ENCODE peak calls at places on chromosome 18, in nine cellular contexts. One of them, this sample, is unnamed.

GRCh38 chr18:36139251-36139650 is 9.6 kb downstream of the ELP2 start:
- DNase-seq in posterior cingulate gyrus: no peak
- DNase-seq in kidney glomerular epithelial cell: no peak
- DNase-seq in activated naive CD4-positive, alpha-beta T cell: no peak
- DNase-seq in activated CD4-positive, alpha-beta T cell treated with anti-CD3 and anti-CD28 coated beads, Interleukin-2, amount 50 U/mL, for 1 hour: no peak
- DNase-seq in activated naive CD8-positive, alpha-beta T cell treated with anti-CD3 and anti-CD28 coated beads for 36 hours: no peak
- DNase-seq in activated CD8-positive, alpha-beta memory T cell treated with anti-CD3 and anti-CD28 coated beads, Interleukin-2, amount 50 U/mL, for 4 hours: no peak
- DNase-seq in K562: no peak
- DNase-seq in pons: no peak
- DNase-seq in this sample: no peak

GRCh38 chr18:75057169-75057789 is 151.7 kb downstream of the PTGR3 start:
- DNase-seq in posterior cingulate gyrus: no peak
- DNase-seq in kidney glomerular epithelial cell: no peak
- DNase-seq in activated naive CD4-positive, alpha-beta T cell: no peak
- DNase-seq in activated CD4-positive, alpha-beta T cell treated with anti-CD3 and anti-CD28 coated beads, Interleukin-2, amount 50 U/mL, for 1 hour: no peak
- DNase-seq in activated naive CD8-positive, alpha-beta T cell treated with anti-CD3 and anti-CD28 coated beads for 36 hours: no peak
- DNase-seq in activated CD8-positive, alpha-beta memory T cell treated with anti-CD3 and anti-CD28 coated beads, Interleukin-2, amount 50 U/mL, for 4 hours: no peak
- DNase-seq in K562: no peak
- DNase-seq in pons: no peak
- DNase-seq in this sample: no peak

GRCh38 chr18:77102246-77103040 is 30.1 kb downstream of the MBP start:
- DNase-seq in posterior cingulate gyrus: no peak
- DNase-seq in kidney glomerular epithelial cell: peak
- DNase-seq in activated naive CD4-positive, alpha-beta T cell: no peak
- DNase-seq in activated CD4-positive, alpha-beta T cell treated with anti-CD3 and anti-CD28 coated beads, Interleukin-2, amount 50 U/mL, for 1 hour: no peak
- DNase-seq in activated naive CD8-positive, alpha-beta T cell treated with anti-CD3 and anti-CD28 coated beads for 36 hours: no peak
- DNase-seq in activated CD8-positive, alpha-beta memory T cell treated with anti-CD3 and anti-CD28 coated beads, Interleukin-2, amount 50 U/mL, for 4 hours: no peak
- DNase-seq in K562: no peak
- DNase-seq in pons: no peak
- DNase-seq in this sample: no peak

GRCh38 chr18:43303376-43303775 is 26.1 kb upstream of the SYT4 start:
- DNase-seq in posterior cingulate gyrus: no peak
- DNase-seq in kidney glomerular epithelial cell: no peak
- DNase-seq in activated naive CD4-positive, alpha-beta T cell: no peak
- DNase-seq in activated CD4-positive, alpha-beta T cell treated with anti-CD3 and anti-CD28 coated beads, Interleukin-2, amount 50 U/mL, for 1 hour: no peak
- DNase-seq in activated naive CD8-positive, alpha-beta T cell treated with anti-CD3 and anti-CD28 coated beads for 36 hours: no peak
- DNase-seq in activated CD8-positive, alpha-beta memory T cell treated with anti-CD3 and anti-CD28 coated beads, Interleukin-2, amount 50 U/mL, for 4 hours: no peak
- DNase-seq in K562: no peak
- DNase-seq in pons: no peak
- DNase-seq in this sample: no peak

GRCh38 chr18:8959551-8960135 is 142.9 kb upstream of the NDUFV2 start:
- DNase-seq in posterior cingulate gyrus: no peak
- DNase-seq in kidney glomerular epithelial cell: no peak
- DNase-seq in activated naive CD4-positive, alpha-beta T cell: no peak
- DNase-seq in activated CD4-positive, alpha-beta T cell treated with anti-CD3 and anti-CD28 coated beads, Interleukin-2, amount 50 U/mL, for 1 hour: no peak
- DNase-seq in activated naive CD8-positive, alpha-beta T cell treated with anti-CD3 and anti-CD28 coated beads for 36 hours: no peak
- DNase-seq in activated CD8-positive, alpha-beta memory T cell treated with anti-CD3 and anti-CD28 coated beads, Interleukin-2, amount 50 U/mL, for 4 hours: no peak
- DNase-seq in K562: no peak
- DNase-seq in pons: no peak
- DNase-seq in this sample: no peak

GRCh38 chr18:57445488-57446319 is 10.5 kb downstream of the ONECUT2 start:
- DNase-seq in posterior cingulate gyrus: no peak
- DNase-seq in kidney glomerular epithelial cell: no peak
- DNase-seq in activated naive CD4-positive, alpha-beta T cell: no peak
- DNase-seq in activated CD4-positive, alpha-beta T cell treated with anti-CD3 and anti-CD28 coated beads, Interleukin-2, amount 50 U/mL, for 1 hour: no peak
- DNase-seq in activated naive CD8-positive, alpha-beta T cell treated with anti-CD3 and anti-CD28 coated beads for 36 hours: no peak
- DNase-seq in activated CD8-positive, alpha-beta memory T cell treated with anti-CD3 and anti-CD28 coated beads, Interleukin-2, amount 50 U/mL, for 4 hours: no peak
- DNase-seq in K562: no peak
- DNase-seq in pons: no peak
- DNase-seq in this sample: no peak

GRCh38 chr18:23568739-23569138 is 17.6 kb downstream of the NPC1 start:
- DNase-seq in posterior cingulate gyrus: no peak
- DNase-seq in kidney glomerular epithelial cell: no peak
- DNase-seq in activated naive CD4-positive, alpha-beta T cell: no peak
- DNase-seq in activated CD4-positive, alpha-beta T cell treated with anti-CD3 and anti-CD28 coated beads, Interleukin-2, amount 50 U/mL, for 1 hour: no peak
- DNase-seq in activated naive CD8-positive, alpha-beta T cell treated with anti-CD3 and anti-CD28 coated beads for 36 hours: no peak
- DNase-seq in activated CD8-positive, alpha-beta memory T cell treated with anti-CD3 and anti-CD28 coated beads, Interleukin-2, amount 50 U/mL, for 4 hours: no peak
- DNase-seq in K562: no peak
- DNase-seq in pons: no peak
- DNase-seq in this sample: no peak

GRCh38 chr18:44758821-44759624 is 78.3 kb downstream of the SETBP1 start:
- DNase-seq in posterior cingulate gyrus: no peak
- DNase-seq in kidney glomerular epithelial cell: no peak
- DNase-seq in activated naive CD4-positive, alpha-beta T cell: no peak
- DNase-seq in activated CD4-positive, alpha-beta T cell treated with anti-CD3 and anti-CD28 coated beads, Interleukin-2, amount 50 U/mL, for 1 hour: no peak
- DNase-seq in activated naive CD8-positive, alpha-beta T cell treated with anti-CD3 and anti-CD28 coated beads for 36 hours: peak
- DNase-seq in activated CD8-positive, alpha-beta memory T cell treated with anti-CD3 and anti-CD28 coated beads, Interleukin-2, amount 50 U/mL, for 4 hours: no peak
- DNase-seq in K562: no peak
- DNase-seq in pons: peak
- DNase-seq in this sample: no peak

GRCh38 chr18:9545029-9545428 is 69.3 kb downstream of the PPP4R1 start:
- DNase-seq in posterior cingulate gyrus: no peak
- DNase-seq in kidney glomerular epithelial cell: no peak
- DNase-seq in activated naive CD4-positive, alpha-beta T cell: no peak
- DNase-seq in activated CD4-positive, alpha-beta T cell treated with anti-CD3 and anti-CD28 coated beads, Interleukin-2, amount 50 U/mL, for 1 hour: no peak
- DNase-seq in activated naive CD8-positive, alpha-beta T cell treated with anti-CD3 and anti-CD28 coated beads for 36 hours: no peak
- DNase-seq in activated CD8-positive, alpha-beta memory T cell treated with anti-CD3 and anti-CD28 coated beads, Interleukin-2, amount 50 U/mL, for 4 hours: no peak
- DNase-seq in K562: no peak
- DNase-seq in pons: no peak
- DNase-seq in this sample: no peak

GRCh38 chr18:11963991-11964484 is 17.3 kb upstream of the IMPA2 start:
- DNase-seq in posterior cingulate gyrus: no peak
- DNase-seq in kidney glomerular epithelial cell: no peak
- DNase-seq in activated naive CD4-positive, alpha-beta T cell: no peak
- DNase-seq in activated CD4-positive, alpha-beta T cell treated with anti-CD3 and anti-CD28 coated beads, Interleukin-2, amount 50 U/mL, for 1 hour: no peak
- DNase-seq in activated naive CD8-positive, alpha-beta T cell treated with anti-CD3 and anti-CD28 coated beads for 36 hours: no peak
- DNase-seq in activated CD8-positive, alpha-beta memory T cell treated with anti-CD3 and anti-CD28 coated beads, Interleukin-2, amount 50 U/mL, for 4 hours: no peak
- DNase-seq in K562: no peak
- DNase-seq in pons: no peak
- DNase-seq in this sample: no peak

GRCh38 chr18:23038712-23039111 is 96.6 kb upstream of the CABLES1 start:
- DNase-seq in posterior cingulate gyrus: no peak
- DNase-seq in kidney glomerular epithelial cell: no peak
- DNase-seq in activated naive CD4-positive, alpha-beta T cell: no peak
- DNase-seq in activated CD4-positive, alpha-beta T cell treated with anti-CD3 and anti-CD28 coated beads, Interleukin-2, amount 50 U/mL, for 1 hour: no peak
- DNase-seq in activated naive CD8-positive, alpha-beta T cell treated with anti-CD3 and anti-CD28 coated beads for 36 hours: no peak
- DNase-seq in activated CD8-positive, alpha-beta memory T cell treated with anti-CD3 and anti-CD28 coated beads, Interleukin-2, amount 50 U/mL, for 4 hours: no peak
- DNase-seq in K562: no peak
- DNase-seq in pons: no peak
- DNase-seq in this sample: no peak

GRCh38 chr18:44214396-44214795 is 466.3 kb upstream of the SETBP1 start:
- DNase-seq in posterior cingulate gyrus: no peak
- DNase-seq in kidney glomerular epithelial cell: no peak
- DNase-seq in activated naive CD4-positive, alpha-beta T cell: no peak
- DNase-seq in activated CD4-positive, alpha-beta T cell treated with anti-CD3 and anti-CD28 coated beads, Interleukin-2, amount 50 U/mL, for 1 hour: no peak
- DNase-seq in activated naive CD8-positive, alpha-beta T cell treated with anti-CD3 and anti-CD28 coated beads for 36 hours: no peak
- DNase-seq in activated CD8-positive, alpha-beta memory T cell treated with anti-CD3 and anti-CD28 coated beads, Interleukin-2, amount 50 U/mL, for 4 hours: no peak
- DNase-seq in K562: no peak
- DNase-seq in pons: no peak
- DNase-seq in this sample: no peak

GRCh38 chr18:69265661-69266060 is 135.0 kb upstream of the DOK6 start:
- DNase-seq in posterior cingulate gyrus: no peak
- DNase-seq in kidney glomerular epithelial cell: no peak
- DNase-seq in activated naive CD4-positive, alpha-beta T cell: no peak
- DNase-seq in activated CD4-positive, alpha-beta T cell treated with anti-CD3 and anti-CD28 coated beads, Interleukin-2, amount 50 U/mL, for 1 hour: no peak
- DNase-seq in activated naive CD8-positive, alpha-beta T cell treated with anti-CD3 and anti-CD28 coated beads for 36 hours: no peak
- DNase-seq in activated CD8-positive, alpha-beta memory T cell treated with anti-CD3 and anti-CD28 coated beads, Interleukin-2, amount 50 U/mL, for 4 hours: no peak
- DNase-seq in K562: no peak
- DNase-seq in pons: no peak
- DNase-seq in this sample: no peak

GRCh38 chr18:24089059-24089458 is 49.8 kb upstream of the CABYR start:
- DNase-seq in posterior cingulate gyrus: no peak
- DNase-seq in kidney glomerular epithelial cell: no peak
- DNase-seq in activated naive CD4-positive, alpha-beta T cell: no peak
- DNase-seq in activated CD4-positive, alpha-beta T cell treated with anti-CD3 and anti-CD28 coated beads, Interleukin-2, amount 50 U/mL, for 1 hour: no peak
- DNase-seq in activated naive CD8-positive, alpha-beta T cell treated with anti-CD3 and anti-CD28 coated beads for 36 hours: no peak
- DNase-seq in activated CD8-positive, alpha-beta memory T cell treated with anti-CD3 and anti-CD28 coated beads, Interleukin-2, amount 50 U/mL, for 4 hours: no peak
- DNase-seq in K562: no peak
- DNase-seq in pons: no peak
- DNase-seq in this sample: no peak

GRCh38 chr18:24799176-24799575 is 338.7 kb downstream of the HRH4 start:
- DNase-seq in posterior cingulate gyrus: no peak
- DNase-seq in kidney glomerular epithelial cell: no peak
- DNase-seq in activated naive CD4-positive, alpha-beta T cell: no peak
- DNase-seq in activated CD4-positive, alpha-beta T cell treated with anti-CD3 and anti-CD28 coated beads, Interleukin-2, amount 50 U/mL, for 1 hour: no peak
- DNase-seq in activated naive CD8-positive, alpha-beta T cell treated with anti-CD3 and anti-CD28 coated beads for 36 hours: no peak
- DNase-seq in activated CD8-positive, alpha-beta memory T cell treated with anti-CD3 and anti-CD28 coated beads, Interleukin-2, amount 50 U/mL, for 4 hours: no peak
- DNase-seq in K562: no peak
- DNase-seq in pons: no peak
- DNase-seq in this sample: no peak

GRCh38 chr18:35073186-35074105 is 32.2 kb downstream of the MAPRE2 start:
- DNase-seq in posterior cingulate gyrus: no peak
- DNase-seq in kidney glomerular epithelial cell: no peak
- DNase-seq in activated naive CD4-positive, alpha-beta T cell: no peak
- DNase-seq in activated CD4-positive, alpha-beta T cell treated with anti-CD3 and anti-CD28 coated beads, Interleukin-2, amount 50 U/mL, for 1 hour: no peak
- DNase-seq in activated naive CD8-positive, alpha-beta T cell treated with anti-CD3 and anti-CD28 coated beads for 36 hours: no peak
- DNase-seq in activated CD8-positive, alpha-beta memory T cell treated with anti-CD3 and anti-CD28 coated beads, Interleukin-2, amount 50 U/mL, for 4 hours: no peak
- DNase-seq in K562: no peak
- DNase-seq in pons: no peak
- DNase-seq in this sample: no peak

GRCh38 chr18:70172225-70172624 is 33.3 kb downstream of the RTTN start:
- DNase-seq in posterior cingulate gyrus: no peak
- DNase-seq in kidney glomerular epithelial cell: no peak
- DNase-seq in activated naive CD4-positive, alpha-beta T cell: no peak
- DNase-seq in activated CD4-positive, alpha-beta T cell treated with anti-CD3 and anti-CD28 coated beads, Interleukin-2, amount 50 U/mL, for 1 hour: no peak
- DNase-seq in activated naive CD8-positive, alpha-beta T cell treated with anti-CD3 and anti-CD28 coated beads for 36 hours: no peak
- DNase-seq in activated CD8-positive, alpha-beta memory T cell treated with anti-CD3 and anti-CD28 coated beads, Interleukin-2, amount 50 U/mL, for 4 hours: no peak
- DNase-seq in K562: no peak
- DNase-seq in pons: no peak
- DNase-seq in this sample: no peak

GRCh38 chr18:79863946-79864725 is 66.4 kb downstream of the KCNG2 start:
- DNase-seq in posterior cingulate gyrus: peak
- DNase-seq in kidney glomerular epithelial cell: no peak
- DNase-seq in activated naive CD4-positive, alpha-beta T cell: no peak
- DNase-seq in activated CD4-positive, alpha-beta T cell treated with anti-CD3 and anti-CD28 coated beads, Interleukin-2, amount 50 U/mL, for 1 hour: no peak
- DNase-seq in activated naive CD8-positive, alpha-beta T cell treated with anti-CD3 and anti-CD28 coated beads for 36 hours: no peak
- DNase-seq in activated CD8-positive, alpha-beta memory T cell treated with anti-CD3 and anti-CD28 coated beads, Interleukin-2, amount 50 U/mL, for 4 hours: no peak
- DNase-seq in K562: no peak
- DNase-seq in pons: no peak
- DNase-seq in this sample: no peak

GRCh38 chr18:23879544-23879943 is 135.0 kb upstream of the TTC39C start:
- DNase-seq in posterior cingulate gyrus: no peak
- DNase-seq in kidney glomerular epithelial cell: no peak
- DNase-seq in activated naive CD4-positive, alpha-beta T cell: no peak
- DNase-seq in activated CD4-positive, alpha-beta T cell treated with anti-CD3 and anti-CD28 coated beads, Interleukin-2, amount 50 U/mL, for 1 hour: no peak
- DNase-seq in activated naive CD8-positive, alpha-beta T cell treated with anti-CD3 and anti-CD28 coated beads for 36 hours: no peak
- DNase-seq in activated CD8-positive, alpha-beta memory T cell treated with anti-CD3 and anti-CD28 coated beads, Interleukin-2, amount 50 U/mL, for 4 hours: no peak
- DNase-seq in K562: no peak
- DNase-seq in pons: no peak
- DNase-seq in this sample: no peak

GRCh38 chr18:34121157-34121807 is 103.4 kb downstream of the NOL4 start:
- DNase-seq in posterior cingulate gyrus: no peak
- DNase-seq in kidney glomerular epithelial cell: peak
- DNase-seq in activated naive CD4-positive, alpha-beta T cell: no peak
- DNase-seq in activated CD4-positive, alpha-beta T cell treated with anti-CD3 and anti-CD28 coated beads, Interleukin-2, amount 50 U/mL, for 1 hour: no peak
- DNase-seq in activated naive CD8-positive, alpha-beta T cell treated with anti-CD3 and anti-CD28 coated beads for 36 hours: no peak
- DNase-seq in activated CD8-positive, alpha-beta memory T cell treated with anti-CD3 and anti-CD28 coated beads, Interleukin-2, amount 50 U/mL, for 4 hours: no peak
- DNase-seq in K562: no peak
- DNase-seq in pons: no peak
- DNase-seq in this sample: no peak

GRCh38 chr18:48889981-48890735 is 60.6 kb downstream of the SMAD7 start:
- DNase-seq in posterior cingulate gyrus: no peak
- DNase-seq in kidney glomerular epithelial cell: no peak
- DNase-seq in activated naive CD4-positive, alpha-beta T cell: no peak
- DNase-seq in activated CD4-positive, alpha-beta T cell treated with anti-CD3 and anti-CD28 coated beads, Interleukin-2, amount 50 U/mL, for 1 hour: no peak
- DNase-seq in activated naive CD8-positive, alpha-beta T cell treated with anti-CD3 and anti-CD28 coated beads for 36 hours: no peak
- DNase-seq in activated CD8-positive, alpha-beta memory T cell treated with anti-CD3 and anti-CD28 coated beads, Interleukin-2, amount 50 U/mL, for 4 hours: no peak
- DNase-seq in K562: no peak
- DNase-seq in pons: no peak
- DNase-seq in this sample: no peak

GRCh38 chr18:55780591-55781071 is 192.6 kb upstream of the TCF4 start:
- DNase-seq in posterior cingulate gyrus: no peak
- DNase-seq in kidney glomerular epithelial cell: no peak
- DNase-seq in activated naive CD4-positive, alpha-beta T cell: no peak
- DNase-seq in activated CD4-positive, alpha-beta T cell treated with anti-CD3 and anti-CD28 coated beads, Interleukin-2, amount 50 U/mL, for 1 hour: no peak
- DNase-seq in activated naive CD8-positive, alpha-beta T cell treated with anti-CD3 and anti-CD28 coated beads for 36 hours: no peak
- DNase-seq in activated CD8-positive, alpha-beta memory T cell treated with anti-CD3 and anti-CD28 coated beads, Interleukin-2, amount 50 U/mL, for 4 hours: no peak
- DNase-seq in K562: no peak
- DNase-seq in pons: peak
- DNase-seq in this sample: no peak

GRCh38 chr18:64099244-64099643 is 49.6 kb downstream of the LINC00305 start:
- DNase-seq in posterior cingulate gyrus: no peak
- DNase-seq in kidney glomerular epithelial cell: no peak
- DNase-seq in activated naive CD4-positive, alpha-beta T cell: no peak
- DNase-seq in activated CD4-positive, alpha-beta T cell treated with anti-CD3 and anti-CD28 coated beads, Interleukin-2, amount 50 U/mL, for 1 hour: no peak
- DNase-seq in activated naive CD8-positive, alpha-beta T cell treated with anti-CD3 and anti-CD28 coated beads for 36 hours: no peak
- DNase-seq in activated CD8-positive, alpha-beta memory T cell treated with anti-CD3 and anti-CD28 coated beads, Interleukin-2, amount 50 U/mL, for 4 hours: no peak
- DNase-seq in K562: no peak
- DNase-seq in pons: no peak
- DNase-seq in this sample: no peak